ENCODE peak calls at places on chromosome X, in ten cellular contexts. H, C, Q, K, V, A, Y, Z, S and B are unnamed samples.

GRCh38 chrX:145506225-145506624 is 258.9 kb downstream of the SPANXN1 start:
- DNase-seq in H (no peak), C (no peak), Q (peak; percentile 63), K (no peak), V (no peak), A (no peak), Y (no peak), Z (no peak), S (no peak), B (no peak)

GRCh38 chrX:1150569-1151347 is 61.7 kb downstream of the CRLF2 start:
- DNase-seq in H (peak; percentile 27), C (no peak), Q (no peak), K (no peak), V (no peak), A (no peak), Y (no peak), Z (no peak), S (no peak), B (no peak)

GRCh38 chrX:17226736-17227135 is 148.3 kb upstream of the NHS start:
- DNase-seq in H (no peak), C (no peak), Q (no peak), K (no peak), V (no peak), A (no peak), Y (no peak), Z (no peak), S (no peak), B (peak; percentile 53)

GRCh38 chrX:128021566-128021965 is 30.6 kb downstream of the ACTRT1 start:
- DNase-seq in H (no peak), C (no peak), Q (no peak), K (no peak), V (no peak), A (no peak), Y (no peak), Z (no peak), S (no peak), B (no peak)

GRCh38 chrX:111823068-111823467 is 52.9 kb upstream of the TRPC5OS start:
- DNase-seq in H (peak; percentile 94), C (no peak), Q (no peak), K (no peak), V (no peak), A (peak; percentile 47), Y (no peak), Z (peak; percentile 0), S (peak; percentile 71), B (peak; percentile 53)

GRCh38 chrX:49627030-49627777 is 28.4 kb downstream of the GAGE1 start:
- DNase-seq in H (peak; percentile 77), C (no peak), Q (peak; percentile 4), K (peak; percentile 0), V (peak; percentile 70), A (no peak), Y (no peak), Z (no peak), S (peak; percentile 77), B (peak; percentile 15)

GRCh38 chrX:23742174-23742692 is 843 bp downstream of the ACOT9 start:
- DNase-seq in H (peak; percentile 66), C (no peak), Q (peak; percentile 89), K (peak; percentile 85), V (peak; percentile 27), A (no peak), Y (no peak), Z (peak; percentile 79), S (peak; percentile 45), B (peak; percentile 24)

GRCh38 chrX:120560405-120560841 is 339 bp downstream of the CUL4B start:
- DNase-seq in H (no peak), C (no peak), Q (peak; percentile 19), K (peak; percentile 75), V (no peak), A (peak; percentile 4), Y (peak; percentile 36), Z (peak; percentile 47), S (no peak), B (no peak)

GRCh38 chrX:12434493-12434892 is 296.2 kb downstream of the FRMPD4 start:
- DNase-seq in H (peak; percentile 52), C (no peak), Q (no peak), K (no peak), V (no peak), A (no peak), Y (no peak), Z (no peak), S (no peak), B (peak; percentile 4)

GRCh38 chrX:134603806-134604700 is 54.2 kb downstream of the PLAC1 start:
- DNase-seq in H (no peak), C (no peak), Q (peak; percentile 60), K (peak; percentile 94), V (no peak), A (no peak), Y (no peak), Z (peak; percentile 87), S (no peak), B (no peak)

GRCh38 chrX:66030505-66031317 is 9.2 kb downstream of the VSIG4 start:
- DNase-seq in H (peak; percentile 58), C (no peak), Q (no peak), K (peak; percentile 32), V (peak; percentile 0), A (peak; percentile 3), Y (no peak), Z (peak; percentile 4), S (peak; percentile 16), B (peak; percentile 37)

GRCh38 chrX:49197543-49198087 is 2.4 kb downstream of the SYP start:
- DNase-seq in H (no peak), C (no peak), Q (no peak), K (no peak), V (no peak), A (no peak), Y (no peak), Z (no peak), S (no peak), B (no peak)

GRCh38 chrX:274904-275475 is 6.2 kb upstream of the PLCXD1 start:
- DNase-seq in H (peak; percentile 87), C (no peak), Q (no peak), K (no peak), V (no peak), A (peak; percentile 23), Y (peak; percentile 65), Z (no peak), S (no peak), B (peak; percentile 77)

GRCh38 chrX:139889760-139890159 is 43.1 kb downstream of the ATP11C start:
- DNase-seq in H (no peak), C (no peak), Q (no peak), K (peak; percentile 56), V (no peak), A (no peak), Y (no peak), Z (peak; percentile 65), S (no peak), B (no peak)

GRCh38 chrX:48487362-48487785 is 11.4 kb downstream of the FTSJ1 start:
- DNase-seq in H (no peak), C (no peak), Q (peak; percentile 98), K (peak; percentile 97), V (no peak), A (no peak), Y (no peak), Z (peak; percentile 95), S (no peak), B (no peak)

GRCh38 chrX:1242901-1243402 is 25.7 kb upstream of the CSF2RA start:
- DNase-seq in H (peak; percentile 82), C (no peak), Q (peak; percentile 79), K (peak; percentile 44), V (no peak), A (no peak), Y (no peak), Z (peak; percentile 16), S (no peak), B (no peak)

GRCh38 chrX:17038681-17039161 is 92.3 kb downstream of the REPS2 start:
- DNase-seq in H (no peak), C (no peak), Q (no peak), K (peak; percentile 20), V (peak; percentile 52), A (no peak), Y (no peak), Z (no peak), S (no peak), B (no peak)

GRCh38 chrX:152072236-152072635 is 66.1 kb downstream of the MAGEA10 start:
- DNase-seq in H (no peak), C (no peak), Q (peak; percentile 78), K (peak; percentile 71), V (no peak), A (no peak), Y (peak; percentile 29), Z (peak; percentile 70), S (no peak), B (peak; percentile 3)

GRCh38 chrX:39440734-39441305 is 639.6 kb downstream of the MID1IP1 start:
- DNase-seq in H (no peak), C (no peak), Q (no peak), K (no peak), V (no peak), A (no peak), Y (no peak), Z (no peak), S (no peak), B (no peak)

GRCh38 chrX:17923546-17923945 is 62.4 kb upstream of the RAI2 start:
- DNase-seq in H (no peak), C (no peak), Q (peak; percentile 15), K (peak; percentile 1), V (no peak), A (no peak), Y (no peak), Z (peak; percentile 18), S (peak; percentile 13), B (peak; percentile 12)

GRCh38 chrX:132609449-132609848 is 120.6 kb upstream of the MBNL3 start:
- DNase-seq in H (no peak), C (no peak), Q (no peak), K (no peak), V (no peak), A (no peak), Y (no peak), Z (no peak), S (no peak), B (no peak)

GRCh38 chrX:9659571-9660195 is 106.0 kb downstream of the GPR143 start:
- DNase-seq in H (no peak), C (no peak), Q (no peak), K (peak; percentile 78), V (no peak), A (no peak), Y (no peak), Z (peak; percentile 24), S (no peak), B (no peak)

GRCh38 chrX:154305481-154306205 is 10.0 kb downstream of the TKTL1 start:
- DNase-seq in H (no peak), C (no peak), Q (no peak), K (no peak), V (no peak), A (no peak), Y (no peak), Z (no peak), S (no peak), B (no peak)

GRCh38 chrX:150038977-150039599 is 100.8 kb upstream of the EOLA2 start:
- DNase-seq in H (no peak), C (no peak), Q (peak; percentile 64), K (peak; percentile 68), V (no peak), A (no peak), Y (no peak), Z (peak; percentile 63), S (no peak), B (no peak)